ENCODE peak calls at places on chromosomes 5 and 9, in four cellular contexts. R, S, B and T are unnamed samples.

GRCh38 chr9:17623965-17624364 is 45.1 kb downstream of the SH3GL2 start:
- DNase-seq in B (no peak), R (no peak), S (no peak), T (no peak)

GRCh38 chr5:61333351-61334223 is 1.5 kb downstream of the ZSWIM6 start:
- DNase-seq in R (no peak), S (peak), B (peak), T (peak)

GRCh38 chr9:7298123-7298522 is 501.5 kb downstream of the DMAC1 start:
- DNase-seq in B (no peak), R (no peak), S (no peak), T (no peak)

GRCh38 chr9:33159058-33159759 is 7.9 kb downstream of the B4GALT1 start:
- DNase-seq in S (peak), R (no peak), B (peak), T (peak)

GRCh38 chr5:27191786-27192505 is 153.6 kb upstream of the CDH9 start:
- DNase-seq in B (no peak), S (no peak), R (no peak), T (no peak)

GRCh38 chr9:75088646-75089368 is 493 bp downstream of the OSTF1 start:
- DNase-seq in S (peak), B (peak), R (no peak), T (peak)

GRCh38 chr5:9207820-9208418 is 338.0 kb downstream of the SEMA5A start:
- DNase-seq in R (no peak), B (peak), S (no peak), T (peak)

GRCh38 chr5:149172709-149173505 is 31.6 kb downstream of the ABLIM3 start:
- DNase-seq in S (no peak), R (no peak), B (no peak), T (no peak)

GRCh38 chr5:114418546-114419388 is 56.9 kb downstream of the KCNN2 start:
- DNase-seq in B (no peak), R (no peak), S (peak), T (no peak)

GRCh38 chr9:128825923-128826702 is 3.5 kb downstream of the SPOUT1 start:
- DNase-seq in B (peak), S (no peak), R (no peak), T (no peak)

GRCh38 chr5:143200781-143201398 is 202.6 kb downstream of the NR3C1 start:
- DNase-seq in R (no peak), B (no peak), S (no peak), T (no peak)

GRCh38 chr9:708182-708555 is 133.3 kb upstream of the DMRT1 start:
- DNase-seq in B (peak), R (no peak), S (no peak), T (peak)